ENCODE peak calls at places on chromosome 4, in nine cellular contexts. M is OCI-LY7, X is stomach, T is HCT116, E is testis, N is mammary epithelial cell, J is suprapubic skin, F is fibroblast of lung, W is bronchial epithelial cell. V is an unnamed sample. For H3K36me3, the result is how much of the 10 kb centered on the place peaks cover.

GRCh38 chr4:185247151-185247550 is 37.8 kb downstream of the SNX25 start:
- DNase-seq in M (no peak), X (no peak), T (no peak), E (no peak), N (no peak), J (no peak), F (peak), W (no peak), V (no peak)

GRCh38 chr4:11912886-11913285 is 484.2 kb upstream of the HS3ST1 start:
- DNase-seq in M (no peak), X (no peak), T (peak), E (no peak), N (peak), J (no peak), F (peak), W (peak), V (peak)

GRCh38 chr4:133154725-133155124 is 5.6 kb downstream of the PCDH10 start:
- DNase-seq in M (peak), X (no peak), T (peak), E (peak), N (no peak), J (no peak), F (peak), W (peak), V (peak)

GRCh38 chr4:159240690-159241089 is 137.8 kb downstream of the RAPGEF2 start:
- DNase-seq in M (no peak), X (no peak), T (no peak), E (no peak), N (no peak), J (no peak), F (no peak), W (no peak), V (no peak)

GRCh38 chr4:61389640-61390039 is 189.5 kb downstream of the ADGRL3 start:
- DNase-seq in M (no peak), X (no peak), T (no peak), E (no peak), N (no peak), J (no peak), F (no peak), W (no peak), V (no peak)

GRCh38 chr4:2859514-2859913 is 15.9 kb downstream of the ADD1 start:
- DNase-seq in M (peak), X (no peak), T (no peak), E (no peak), N (no peak), J (no peak), F (no peak), W (no peak), V (no peak)

GRCh38 chr4:76831475-76832390 is 66.2 kb downstream of the SOWAHB start:
- DNase-seq in M (no peak), X (no peak), T (no peak), E (no peak), N (no peak), J (no peak), F (no peak), W (peak), V (no peak)

GRCh38 chr4:99002274-99002673 is 6.8 kb downstream of the METAP1 start:
- DNase-seq in M (no peak), X (no peak), T (no peak), E (no peak), N (peak), J (no peak), F (no peak), W (peak), V (no peak)

GRCh38 chr4:136864580-136865185 is 667.6 kb downstream of the PCDH18 start:
- DNase-seq in M (peak), X (no peak), T (peak), E (peak), N (peak), J (no peak), F (peak), W (peak), V (peak)

GRCh38 chr4:37653601-37654000 is 32.6 kb downstream of the RELL1 start:
- DNase-seq in M (no peak), X (no peak), T (no peak), E (no peak), N (peak), J (no peak), F (no peak), W (peak), V (no peak)

GRCh38 chr4:87882861-87883260 is 50.1 kb downstream of the MEPE start:
- DNase-seq in M (no peak), X (no peak), T (no peak), E (no peak), N (no peak), J (no peak), F (peak), W (no peak), V (no peak)

GRCh38 chr4:54657556-54658313 is at the start of gene KIT:
- DNase-seq in M (no peak), X (peak), T (no peak), E (peak), N (no peak), J (peak), F (peak), W (no peak), V (peak)

GRCh38 chr4:148170408-148171385 is 271.5 kb downstream of the NR3C2 start:
- DNase-seq in M (peak), X (no peak), T (peak), E (no peak), N (peak), J (no peak), F (no peak), W (peak), V (no peak)

GRCh38 chr4:140243345-140243753 is 89.4 kb upstream of the MAML3 start:
- DNase-seq in M (peak), X (peak), T (no peak), E (no peak), N (no peak), J (no peak), F (no peak), W (no peak), V (no peak)

DNA sequence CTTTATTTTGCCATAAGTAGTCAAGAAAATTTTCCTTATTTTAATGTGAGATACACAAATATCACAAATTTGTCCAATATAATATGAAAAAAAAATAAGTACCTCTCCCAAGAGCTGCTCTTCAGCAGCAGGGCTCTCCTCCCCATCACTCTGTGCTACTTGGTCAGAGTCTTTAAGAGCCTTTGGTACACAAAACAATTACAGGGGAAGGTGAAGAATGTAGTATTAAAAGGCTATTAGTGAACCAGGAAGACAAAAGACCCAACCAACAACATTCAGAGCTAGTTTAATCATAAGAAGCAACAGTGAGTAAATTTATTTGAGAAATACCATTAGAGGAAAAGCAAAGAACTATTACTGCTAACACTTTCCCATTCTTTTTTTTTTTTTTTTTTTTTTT is 29.4 kb downstream of the SEC31A start:
- DNase-seq in M (no peak), X (no peak), T (no peak), E (no peak), N (no peak), J (no peak), F (no peak), W (no peak), V (no peak)
- H3K36me3 ChIP-seq in M (half or more), X (half or more), T (under half), E (under half), N (under half), J (half or more), F (under half), W (under half), V (half or more)

DNA sequence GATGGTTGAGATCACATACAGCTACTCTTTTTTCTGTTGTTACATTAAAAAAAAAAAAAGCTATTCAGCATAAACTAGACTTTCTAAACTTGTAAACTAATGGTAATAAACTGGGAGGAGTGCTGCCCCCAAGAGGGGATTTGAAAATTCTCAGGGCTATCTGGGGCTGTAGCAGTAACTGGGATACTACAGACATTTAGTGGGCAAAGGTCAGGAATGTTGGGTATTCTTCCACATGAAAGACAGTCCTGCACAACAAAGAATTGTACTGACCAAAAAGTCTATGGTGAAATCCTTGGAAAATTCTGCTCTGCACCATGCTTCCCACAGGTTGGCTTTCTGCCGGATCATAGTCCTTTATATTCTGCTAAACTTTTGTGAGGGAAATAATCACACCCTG is 232.6 kb upstream of the BOD1L1 start:
- DNase-seq in M (no peak), X (no peak), T (no peak), E (peak), N (no peak), J (no peak), F (no peak), W (no peak), V (no peak)
- TF ChIP-seq CTCF in M (peak), X (no peak), T (no peak), E (no peak), N (peak), J (no peak), F (peak), W (no peak), V (peak)

DNA sequence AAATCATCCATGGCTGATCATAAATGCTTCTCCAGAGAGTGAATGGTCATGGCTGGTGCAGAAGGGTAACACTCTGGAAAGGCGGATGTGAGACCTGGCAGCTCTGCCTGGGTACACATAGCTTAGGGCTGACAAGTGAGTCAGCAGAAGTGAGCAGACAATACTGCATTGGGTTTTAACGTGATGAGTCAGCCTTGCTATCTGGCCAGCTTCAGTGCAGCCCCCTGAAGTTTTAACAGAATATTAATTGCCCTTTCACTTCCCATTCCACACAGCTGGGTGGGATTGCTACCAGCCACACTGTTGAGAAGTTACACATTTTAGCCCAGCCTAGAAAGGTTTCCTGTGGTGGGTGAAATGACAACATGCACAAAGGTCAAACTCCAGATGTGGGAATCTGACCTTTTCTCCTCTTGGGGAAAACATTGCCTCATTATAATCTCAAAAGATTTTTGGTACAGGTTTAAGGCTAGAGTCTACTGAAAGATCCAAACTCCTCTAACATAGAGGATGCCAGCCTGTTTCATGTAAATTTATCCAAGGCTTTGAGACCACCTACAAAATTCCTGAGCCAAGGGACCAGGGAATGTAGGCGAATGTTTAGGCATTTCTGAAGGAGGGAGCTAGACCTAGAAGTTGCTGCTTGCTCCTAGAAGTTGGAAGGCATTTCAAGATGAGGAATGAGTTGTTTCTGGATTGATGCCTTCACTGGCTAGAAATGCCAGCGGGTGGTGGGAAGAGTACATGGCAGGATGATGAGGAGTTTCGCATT is 230.3 kb upstream of the PGRMC2 start:
- DNase-seq in M (no peak), X (peak), T (peak), E (peak), N (peak), J (no peak), F (peak), W (peak), V (peak)
- H3K4me3 ChIP-seq in M (no peak), X (no peak), T (no peak), E (no peak), N (no peak), J (no peak), F (no peak), W (no peak), V (no peak)

DNA sequence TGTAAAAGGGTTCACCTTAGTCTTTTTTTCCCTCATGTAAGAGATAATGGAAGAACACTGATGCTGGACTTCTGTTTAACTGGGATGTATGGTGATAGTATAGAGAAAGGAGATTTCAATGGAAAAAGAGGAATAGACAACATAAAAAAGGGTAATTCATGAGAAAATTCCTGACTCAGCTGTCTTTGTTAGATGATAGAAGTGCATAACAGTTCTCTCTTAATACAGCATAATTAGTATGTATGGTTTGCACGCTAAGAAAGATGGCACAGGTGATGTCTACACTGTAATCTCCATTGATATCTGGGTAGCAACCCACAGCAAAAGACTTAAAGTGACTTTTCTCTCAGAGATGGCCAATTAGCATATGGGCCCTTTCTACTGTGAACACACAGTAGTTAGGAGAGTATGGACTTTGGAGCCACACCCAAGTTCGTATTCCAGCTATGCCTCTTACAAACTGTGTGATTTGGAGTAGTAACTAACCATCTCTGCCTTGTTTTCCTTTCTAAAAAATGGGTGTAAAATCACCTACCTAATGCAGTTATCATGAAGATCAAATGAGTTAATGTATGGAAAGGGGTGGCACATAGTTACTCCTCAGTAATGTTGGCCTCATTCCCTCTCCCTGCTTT is 149.3 kb downstream of the PDE5A start:
- DNase-seq in M (no peak), X (no peak), T (no peak), E (no peak), N (no peak), J (no peak), F (no peak), W (no peak), V (no peak)
- H3K36me3 ChIP-seq in M (half or more), X (under half), T (under half), E (under half), N (under half), J (under half), F (under half), W (under half), V (under half)

GRCh38 chr4:57233391-57233790 is 123.2 kb upstream of the IGFBP7 start:
- DNase-seq in M (no peak), X (no peak), T (no peak), E (no peak), N (peak), J (no peak), F (peak), W (peak), V (peak)

GRCh38 chr4:57231781-57232180 is 121.6 kb upstream of the IGFBP7 start:
- DNase-seq in M (no peak), X (no peak), T (no peak), E (no peak), N (peak), J (no peak), F (peak), W (peak), V (no peak)

GRCh38 chr4:57234252-57234775 is 124.1 kb upstream of the IGFBP7 start:
- DNase-seq in M (no peak), X (no peak), T (no peak), E (no peak), N (no peak), J (no peak), F (no peak), W (no peak), V (no peak)
- TF ChIP-seq CTCF in M (no peak), X (no peak), T (no peak), E (no peak), N (no peak), J (no peak), F (no peak), W (no peak), V (no peak)

GRCh38 chr4:138821321-138821720 is 194.3 kb upstream of the NOCT start:
- DNase-seq in M (no peak), X (no peak), T (no peak), E (no peak), N (no peak), J (no peak), F (no peak), W (no peak), V (no peak)

GRCh38 chr4:138815811-138816210 is 199.8 kb upstream of the NOCT start:
- DNase-seq in M (no peak), X (no peak), T (no peak), E (no peak), N (no peak), J (no peak), F (no peak), W (no peak), V (no peak)

DNA sequence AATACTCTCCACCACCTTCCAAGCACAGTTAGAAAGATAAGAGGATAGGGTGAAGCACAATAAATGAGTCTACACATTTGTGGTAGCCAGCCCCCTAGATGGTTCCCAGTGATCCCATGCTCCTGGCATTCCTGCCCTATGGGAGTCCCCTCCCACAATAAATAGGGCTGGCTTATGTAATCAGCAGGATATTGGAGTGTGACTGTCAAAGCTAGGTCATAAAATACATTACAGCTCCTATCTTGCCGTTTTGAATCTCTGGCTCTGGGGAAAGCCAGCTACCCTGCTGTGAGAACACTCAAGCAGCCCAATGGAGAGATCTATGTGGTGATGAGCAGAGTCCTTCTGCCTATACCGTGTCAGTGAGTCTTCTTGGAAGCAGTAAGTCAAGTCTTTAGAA is 198.7 kb upstream of the NOCT start:
- DNase-seq in M (no peak), X (no peak), T (no peak), E (no peak), N (no peak), J (no peak), F (no peak), W (no peak), V (no peak)
- H3K4me3 ChIP-seq in M (no peak), X (no peak), T (no peak), E (no peak), N (no peak), J (no peak), F (no peak), W (no peak), V (no peak)

DNA sequence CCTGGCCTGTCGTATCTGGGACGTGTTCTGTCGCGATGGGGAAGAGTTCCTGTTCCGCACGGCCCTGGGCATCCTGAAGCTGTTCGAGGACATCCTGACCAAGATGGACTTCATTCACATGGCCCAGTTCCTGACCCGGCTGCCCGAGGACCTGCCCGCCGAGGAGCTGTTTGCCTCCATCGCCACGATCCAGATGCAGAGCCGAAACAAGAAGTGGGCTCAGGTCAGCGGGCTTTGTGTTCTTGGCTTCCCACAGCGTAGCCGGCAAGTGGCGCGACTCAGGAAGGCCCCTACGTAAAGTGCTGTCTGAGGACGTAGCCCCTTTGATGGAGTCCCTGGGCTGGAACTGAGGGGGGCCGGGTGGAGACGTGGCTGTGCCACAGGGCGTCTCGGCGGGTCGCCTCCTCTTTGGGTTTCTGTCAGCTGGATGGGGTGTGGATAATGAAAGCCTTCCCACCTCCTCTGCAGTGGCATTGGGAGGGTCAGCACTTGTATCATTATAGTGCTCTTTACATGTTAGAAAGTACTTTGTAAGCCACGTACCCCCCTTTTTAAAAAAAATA is 18.1 kb upstream of the TADA2B start:
- DNase-seq in M (no peak), X (no peak), T (no peak), E (no peak), N (no peak), J (no peak), F (no peak), W (no peak), V (no peak)
- H3K36me3 ChIP-seq in M (under half), X (half or more), T (under half), E (under half), N (under half), J (half or more), F (under half), W (under half), V (under half)

GRCh38 chr4:16117164-16117563 is 33.3 kb upstream of the PROM1 start:
- DNase-seq in M (no peak), X (no peak), T (no peak), E (no peak), N (no peak), J (no peak), F (no peak), W (no peak), V (no peak)
- TF ChIP-seq CTCF in M (no peak), X (no peak), T (no peak), E (no peak), N (no peak), J (no peak), F (no peak), W (no peak), V (no peak)

GRCh38 chr4:168731006-168731636 is 234.3 kb downstream of the PALLD start:
- DNase-seq in M (no peak), X (no peak), T (no peak), E (no peak), N (peak), J (no peak), F (peak), W (no peak), V (peak)
- H3K4me3 ChIP-seq in M (no peak), X (no peak), T (no peak), E (no peak), N (no peak), J (no peak), F (no peak), W (no peak), V (no peak)

GRCh38 chr4:70830054-70830453 is 9.6 kb downstream of the GRSF1 start:
- DNase-seq in M (no peak), X (no peak), T (no peak), E (no peak), N (no peak), J (no peak), F (no peak), W (no peak), V (no peak)
- H3K36me3 ChIP-seq in M (half or more), X (half or more), T (half or more), E (under half), N (under half), J (half or more), F (under half), W (under half), V (half or more)